ENCODE peak calls at places on chromosome 7, in six cellular contexts. C, J, H, U, G and M are unnamed samples.

GRCh38 chr7:152869041-152869676 is 109.6 kb downstream of the ACTR3B start:
- DNase-seq in C (no peak), J (no peak), H (no peak), U (no peak), G (no peak), M (no peak)

GRCh38 chr7:6631605-6632004 is 5.5 kb upstream of the ZNF316 start:
- DNase-seq in C (no peak), J (no peak), H (no peak), U (no peak), G (no peak), M (no peak)

GRCh38 chr7:148854975-148855374 is 29.1 kb downstream of the EZH2 start:
- DNase-seq in C (no peak), J (peak), H (no peak), U (no peak), G (no peak), M (no peak)

GRCh38 chr7:100632951-100633717 is 8.2 kb downstream of the TFR2 start:
- DNase-seq in C (no peak), J (peak), H (peak), U (peak), G (peak), M (no peak)

GRCh38 chr7:150340024-150340749 is 1.2 kb downstream of the RARRES2 start:
- DNase-seq in C (no peak), J (no peak), H (no peak), U (no peak), G (peak), M (no peak)

GRCh38 chr7:22005151-22005550 is 59.5 kb upstream of the CDCA7L start:
- DNase-seq in C (no peak), J (no peak), H (no peak), U (no peak), G (no peak), M (no peak)

GRCh38 chr7:116511552-116512523 is 12.3 kb downstream of the CAV2 start:
- DNase-seq in C (no peak), J (peak), H (no peak), U (peak), G (peak), M (no peak)

GRCh38 chr7:27961255-27961654 is 219.3 kb downstream of the JAZF1 start:
- DNase-seq in C (no peak), J (no peak), H (no peak), U (peak), G (no peak), M (no peak)

GRCh38 chr7:83655951-83656556 is 7.1 kb upstream of the SEMA3E start:
- DNase-seq in C (no peak), J (peak), H (peak), U (peak), G (no peak), M (no peak)

GRCh38 chr7:149729983-149730801 is 43.2 kb downstream of the ZNF467 start:
- DNase-seq in C (no peak), J (no peak), H (no peak), U (no peak), G (peak), M (no peak)

GRCh38 chr7:126419047-126419446 is 833.7 kb downstream of the GRM8 start:
- DNase-seq in C (no peak), J (no peak), H (no peak), U (no peak), G (no peak), M (no peak)

GRCh38 chr7:128835231-128835751 is 5.1 kb downstream of the FLNC start:
- DNase-seq in C (no peak), J (no peak), H (no peak), U (no peak), G (no peak), M (no peak)

GRCh38 chr7:74032624-74033371 is 4.8 kb downstream of the ELN start:
- DNase-seq in C (peak), J (no peak), H (no peak), U (no peak), G (no peak), M (no peak)

GRCh38 chr7:124100190-124100589 is 67.3 kb upstream of the TMEM229A start:
- DNase-seq in C (no peak), J (no peak), H (no peak), U (no peak), G (no peak), M (no peak)

GRCh38 chr7:156094350-156095146 is 282.3 kb upstream of the SHH start:
- DNase-seq in C (no peak), J (no peak), H (no peak), U (no peak), G (no peak), M (no peak)

GRCh38 chr7:22109761-22110160 is 164.1 kb upstream of the CDCA7L start:
- DNase-seq in C (no peak), J (no peak), H (peak), U (no peak), G (peak), M (no peak)

GRCh38 chr7:1539346-1540321 is 9.1 kb downstream of the MAFK start:
- DNase-seq in C (no peak), J (no peak), H (no peak), U (no peak), G (no peak), M (no peak)

GRCh38 chr7:151137076-151137611 is 30.4 kb downstream of the GBX1 start:
- DNase-seq in C (no peak), J (no peak), H (no peak), U (no peak), G (peak), M (no peak)

GRCh38 chr7:157650131-157650631 is 313.4 kb downstream of the DNAJB6 start:
- DNase-seq in C (no peak), J (no peak), H (no peak), U (no peak), G (no peak), M (no peak)